ENCODE peak calls at places on chromosomes 3 and 15, in six cellular contexts. J is heart right ventricle, I is endothelial cell of umbilical vein, L is sigmoid colon, O is AG04450, K is tibial nerve. Y is an unnamed sample.

GRCh38 chr15:47374222-47374621 is 343.1 kb upstream of the SEMA6D start:
- DNase-seq in L (no peak), K (no peak), I (peak; percentile 52), O (no peak), J (no peak), Y (no peak)

GRCh38 chr3:159189994-159190669 is 388.3 kb downstream of the MFSD1 start:
- DNase-seq in L (no peak), J (no peak), K (no peak), O (no peak), I (peak; percentile 54), Y (no peak)

GRCh38 chr15:72785452-72786243 is 2.1 kb upstream of the ADPGK start:
- DNase-seq in I (no peak), K (no peak), L (no peak), J (no peak), O (peak; percentile 15), Y (peak; percentile 56)

GRCh38 chr3:111688190-111688800 is 93.1 kb upstream of the ZBED2 start:
- DNase-seq in L (no peak), K (no peak), O (no peak), J (no peak), I (no peak), Y (no peak)

GRCh38 chr3:194305356-194306108 is 45.6 kb downstream of the CPN2 start:
- DNase-seq in O (no peak), I (no peak), K (no peak), J (no peak), L (peak; percentile 41), Y (no peak)

GRCh38 chr3:19885468-19885867 is 48.5 kb downstream of the EFHB start:
- DNase-seq in O (no peak), L (no peak), I (peak; percentile 47), K (no peak), J (peak; percentile 8), Y (peak; percentile 47)

GRCh38 chr15:51180534-51180933 is 85.8 kb upstream of the TNFAIP8L3 start:
- DNase-seq in O (no peak), K (no peak), I (no peak), J (no peak), L (no peak), Y (no peak)

GRCh38 chr15:38195191-38195901 is 57.3 kb upstream of the SPRED1 start:
- DNase-seq in K (no peak), O (no peak), I (no peak), J (no peak), L (no peak), Y (no peak)

GRCh38 chr15:99967841-99968371 is 234.7 kb upstream of the LYSMD4 start:
- DNase-seq in L (peak; percentile 27), I (no peak), J (no peak), O (no peak), K (no peak), Y (no peak)

GRCh38 chr15:41656188-41656587 is 4.0 kb upstream of the MGA start:
- DNase-seq in I (no peak), J (no peak), K (no peak), O (no peak), L (no peak), Y (no peak)

DNA sequence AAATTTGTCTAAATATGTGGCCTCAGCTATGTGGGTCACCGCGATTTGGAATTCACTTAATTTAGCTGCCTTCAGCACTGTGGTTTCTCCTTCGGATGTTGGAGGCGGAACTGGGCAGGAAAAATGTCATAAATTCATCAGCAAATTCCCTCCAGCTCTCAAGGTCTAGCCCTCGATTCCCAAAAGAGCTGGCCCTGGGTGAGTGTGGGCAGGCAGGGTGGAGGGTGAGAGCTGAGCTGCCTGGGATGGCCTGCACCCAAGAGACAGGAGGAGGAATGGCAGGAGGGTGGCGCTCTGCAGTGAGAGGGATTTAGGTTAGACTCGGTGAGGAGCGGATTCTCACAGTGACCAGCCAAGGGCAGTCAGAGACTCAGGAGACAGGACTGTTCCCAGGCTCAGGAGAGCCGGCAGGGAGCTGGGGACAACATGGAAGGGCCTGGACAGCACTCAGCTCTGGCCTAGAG is 57.1 kb downstream of the FEM1B start:
- DNase-seq in O (no peak), J (no peak), I (no peak), L (no peak), K (no peak), Y (no peak)
- TF ChIP-seq CTCF in O (no peak), J (no peak), I (no peak), L (no peak), K (no peak), Y (no peak)

GRCh38 chr15:45397116-45397665 is 18.8 kb upstream of the GATM start:
- DNase-seq in L (no peak), I (no peak), O (no peak), J (no peak), K (no peak), Y (no peak)
- H3K4me3 ChIP-seq in L (no peak overlapping the region), I (no peak overlapping the region), O (no peak overlapping the region), J (no peak overlapping the region), K (no peak overlapping the region), Y (no peak overlapping the region)

GRCh38 chr3:134449277-134449676 is 36.5 kb downstream of the ANAPC13 start:
- DNase-seq in I (peak; percentile 11), K (peak; percentile 47), J (no peak), O (no peak), L (no peak), Y (peak; percentile 25)
- TF ChIP-seq CTCF in I (peak; percentile 32), K (no peak), J (peak; percentile 32), O (peak; percentile 44), L (no peak), Y (peak; percentile 16)

DNA sequence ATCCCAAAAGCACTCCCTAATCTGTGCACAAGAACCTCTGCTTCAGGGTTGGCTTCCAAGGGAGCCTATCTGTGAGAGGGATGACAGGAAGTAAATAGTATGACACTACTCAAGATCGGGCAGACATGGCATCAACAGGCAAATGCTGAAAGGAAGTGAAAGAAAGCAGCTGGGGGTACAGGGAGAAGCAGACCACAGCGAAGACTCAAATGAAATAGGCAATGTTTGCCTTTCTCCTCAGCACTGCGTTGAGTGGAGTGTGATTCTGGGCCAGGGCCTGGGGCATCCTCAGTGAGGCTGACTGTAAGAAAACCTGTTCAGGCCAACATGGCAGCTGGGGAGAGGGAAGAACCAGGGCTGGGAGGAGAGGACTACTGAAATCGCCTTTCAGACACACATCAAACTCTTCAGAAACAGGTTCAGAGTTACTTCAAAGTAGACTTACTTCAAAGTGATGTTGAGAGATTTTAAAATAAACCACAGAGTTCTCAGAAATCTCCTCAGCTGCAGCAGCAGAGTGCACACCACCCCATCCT is 96.6 kb downstream of the SLC9A9 start:
- DNase-seq in J (no peak), O (no peak), K (no peak), L (no peak), I (no peak), Y (peak; percentile 42)
- H3K4me3 ChIP-seq in J (no peak overlapping the region), O (no peak overlapping the region), K (no peak overlapping the region), L (no peak overlapping the region), I (no peak overlapping the region), Y (no peak overlapping the region)

DNA sequence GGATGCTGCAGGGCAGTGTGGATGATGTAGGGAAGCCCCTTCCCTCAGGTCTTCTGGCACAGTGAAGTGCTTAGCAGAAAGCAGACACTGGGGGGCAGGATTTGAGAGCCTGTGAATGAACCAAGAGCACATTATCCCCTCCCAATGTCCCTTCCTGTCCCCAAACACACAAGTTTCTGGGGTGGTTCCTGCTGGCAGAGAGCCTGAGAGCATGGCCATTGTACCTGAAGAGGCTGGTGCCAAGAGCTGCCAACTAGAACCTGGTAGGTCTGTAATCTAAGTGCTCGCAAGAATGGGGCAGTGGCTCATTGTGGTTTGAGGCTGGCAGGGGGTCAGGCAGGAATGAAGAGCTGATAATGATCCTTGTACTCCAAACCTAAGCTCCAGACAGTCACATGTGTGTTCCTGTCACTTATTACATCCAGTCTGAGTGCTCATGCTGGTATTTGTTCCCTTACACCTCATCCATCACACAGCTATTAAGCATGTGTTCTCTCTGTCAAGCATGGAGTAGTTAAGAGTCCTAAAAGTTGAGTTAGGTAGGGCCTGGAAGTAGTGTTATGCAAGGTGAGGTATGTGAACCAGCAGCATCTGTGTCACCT is 6.7 kb upstream of the CCR1 start:
- DNase-seq in O (no peak), I (no peak), L (no peak), J (no peak), K (no peak), Y (peak; percentile 56)
- TF ChIP-seq CTCF in O (peak; percentile 20), I (peak; percentile 15), L (no peak), J (no peak), K (no peak), Y (peak; percentile 61)

DNA sequence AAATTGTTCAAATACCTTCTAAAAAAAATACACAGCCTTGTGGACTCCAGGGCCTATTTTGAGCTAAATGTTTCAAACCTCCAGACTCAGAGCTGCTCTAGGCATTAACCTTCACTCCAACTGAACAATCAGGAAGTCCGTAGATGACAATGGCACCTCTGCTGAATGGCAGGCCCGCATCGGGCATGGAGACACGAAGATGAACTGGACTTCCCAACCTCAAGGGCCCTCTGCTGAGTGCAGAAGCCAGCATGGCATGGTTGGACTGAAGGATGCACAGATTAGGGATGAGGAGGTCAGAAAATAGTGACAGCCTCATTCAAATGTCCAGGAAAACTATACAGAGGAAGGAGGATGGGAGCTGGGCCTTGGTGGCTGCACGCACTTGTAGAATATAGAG is 2.2 kb downstream of the FAM174B start:
- DNase-seq in J (no peak), L (no peak), K (no peak), O (no peak), I (no peak), Y (no peak)
- H3K4me3 ChIP-seq in J (no peak overlapping the region), L (no peak overlapping the region), K (no peak overlapping the region), O (no peak overlapping the region), I (no peak overlapping the region), Y (peak overlapping the region; percentile 65)

GRCh38 chr3:187191271-187191670 is 6.0 kb upstream of the RTP1 start:
- DNase-seq in O (no peak), I (no peak), L (no peak), K (no peak), J (no peak), Y (no peak)

GRCh38 chr3:187197255-187197654 is at the start of gene RTP1:
- DNase-seq in K (no peak), O (no peak), L (no peak), J (no peak), I (no peak), Y (no peak)

GRCh38 chr3:187193181-187193580 is 4.1 kb upstream of the RTP1 start:
- DNase-seq in O (no peak), J (no peak), L (no peak), K (no peak), I (no peak), Y (no peak)

GRCh38 chr3:187198490-187198889 is 1.2 kb downstream of the RTP1 start:
- DNase-seq in K (no peak), L (no peak), O (no peak), I (no peak), J (no peak), Y (peak; percentile 20)

GRCh38 chr3:187196573-187197094 is 652 bp upstream of the RTP1 start:
- DNase-seq in K (no peak), L (no peak), O (no peak), I (no peak), J (no peak), Y (no peak)
- TF ChIP-seq CTCF in K (no peak), L (no peak), O (no peak), I (no peak), J (no peak), Y (no peak)